ENCODE peak calls at places on chromosomes 16 and 17, in six cellular contexts. P is K562, D is H1, V is SK-N-SH, E is prostate gland, W is Panc1. F is an unnamed sample.

GRCh38 chr16:68744744-68745280 is 7.7 kb downstream of the CDH1 start:
- DNase-seq in P (no peak), D (no peak), V (no peak), E (peak; percentile 96), W (no peak), F (no peak)

GRCh38 chr16:21194771-21195301 is 16.5 kb downstream of the ZP2 start:
- DNase-seq in P (no peak), D (no peak), V (no peak), E (no peak), W (no peak), F (no peak)

GRCh38 chr16:339680-340079 is 12.8 kb downstream of the AXIN1 start:
- DNase-seq in P (no peak), D (no peak), V (no peak), E (no peak), W (no peak), F (no peak)

GRCh38 chr17:63178530-63178929 is 212.5 kb downstream of the TANC2 start:
- DNase-seq in P (no peak), D (no peak), V (no peak), E (no peak), W (no peak), F (peak; percentile 69)

GRCh38 chr17:72008236-72008874 is 112.5 kb upstream of the SOX9 start:
- DNase-seq in P (no peak), D (no peak), V (peak; percentile 63), E (no peak), W (no peak), F (no peak)

GRCh38 chr17:28500712-28501379 is 5.3 kb upstream of the FOXN1 start:
- DNase-seq in P (peak; percentile 9), D (no peak), V (peak; percentile 73), E (no peak), W (no peak), F (no peak)

GRCh38 chr16:84845496-84846002 is 25.8 kb downstream of the CRISPLD2 start:
- DNase-seq in P (peak; percentile 23), D (no peak), V (peak; percentile 34), E (no peak), W (no peak), F (no peak)

GRCh38 chr17:9928601-9929341 is 23.7 kb upstream of the RCVRN start:
- DNase-seq in P (peak; percentile 28), D (peak; percentile 41), V (peak; percentile 58), E (no peak), W (no peak), F (no peak)

GRCh38 chr16:68752602-68753001 is 15.5 kb downstream of the CDH1 start:
- DNase-seq in P (peak; percentile 55), D (no peak), V (no peak), E (no peak), W (no peak), F (no peak)

DNA sequence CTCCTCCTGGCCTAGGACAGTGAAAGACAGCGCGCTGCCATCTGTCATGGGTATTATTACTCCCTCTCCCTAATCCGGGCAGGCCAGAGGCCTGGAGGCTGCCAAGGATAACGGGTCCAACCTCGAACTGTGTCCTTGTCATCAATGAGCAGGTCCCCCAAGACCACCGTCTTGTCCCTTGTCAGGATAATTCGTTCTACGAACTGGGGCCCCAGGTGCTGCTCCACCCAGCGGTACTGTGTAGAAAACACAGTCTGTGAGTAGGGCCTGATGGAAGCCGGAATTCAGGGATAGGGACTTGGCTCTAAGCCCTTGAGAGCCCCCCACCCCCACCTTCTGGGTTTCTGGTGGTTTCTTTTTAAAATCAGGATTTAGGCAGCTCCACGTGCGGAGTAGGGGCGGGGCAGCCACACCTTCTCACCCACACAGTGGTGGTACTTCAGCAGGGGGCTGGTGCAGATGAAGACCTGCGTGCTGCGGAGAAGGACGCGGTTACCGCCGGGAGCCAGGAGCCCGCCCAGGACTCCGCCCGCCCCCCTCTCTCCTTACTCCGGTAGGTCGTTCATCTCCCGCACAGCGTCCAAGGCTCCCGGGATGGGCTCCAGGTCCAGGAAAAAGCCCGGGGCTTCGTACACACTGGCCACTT is 787 bp downstream of the NT5C start:
- DNase-seq in P (peak; percentile 84), D (no peak), V (peak; percentile 91), E (peak; percentile 39), W (no peak), F (peak; percentile 66)
- TF ChIP-seq CTCF in P (peak; percentile 81), D (peak; percentile 67), V (peak; percentile 77), E (peak; percentile 52), W (peak; percentile 67), F (peak; percentile 58)

GRCh38 chr17:42660692-42661345 is 1.7 kb downstream of the TUBG2 start:
- DNase-seq in P (peak; percentile 67), D (no peak), V (no peak), E (peak; percentile 65), W (no peak), F (peak; percentile 63)

GRCh38 chr17:42655528-42655927 is 3.6 kb upstream of the TUBG2 start:
- DNase-seq in P (no peak), D (no peak), V (no peak), E (no peak), W (no peak), F (no peak)

GRCh38 chr17:42657824-42658588 is 1.1 kb upstream of the TUBG2 start:
- DNase-seq in P (no peak), D (no peak), V (no peak), E (no peak), W (no peak), F (no peak)

GRCh38 chr17:42653179-42654124 is 5.6 kb upstream of the TUBG2 start:
- DNase-seq in P (peak; percentile 45), D (no peak), V (peak; percentile 83), E (peak; percentile 49), W (no peak), F (peak; percentile 39)

DNA sequence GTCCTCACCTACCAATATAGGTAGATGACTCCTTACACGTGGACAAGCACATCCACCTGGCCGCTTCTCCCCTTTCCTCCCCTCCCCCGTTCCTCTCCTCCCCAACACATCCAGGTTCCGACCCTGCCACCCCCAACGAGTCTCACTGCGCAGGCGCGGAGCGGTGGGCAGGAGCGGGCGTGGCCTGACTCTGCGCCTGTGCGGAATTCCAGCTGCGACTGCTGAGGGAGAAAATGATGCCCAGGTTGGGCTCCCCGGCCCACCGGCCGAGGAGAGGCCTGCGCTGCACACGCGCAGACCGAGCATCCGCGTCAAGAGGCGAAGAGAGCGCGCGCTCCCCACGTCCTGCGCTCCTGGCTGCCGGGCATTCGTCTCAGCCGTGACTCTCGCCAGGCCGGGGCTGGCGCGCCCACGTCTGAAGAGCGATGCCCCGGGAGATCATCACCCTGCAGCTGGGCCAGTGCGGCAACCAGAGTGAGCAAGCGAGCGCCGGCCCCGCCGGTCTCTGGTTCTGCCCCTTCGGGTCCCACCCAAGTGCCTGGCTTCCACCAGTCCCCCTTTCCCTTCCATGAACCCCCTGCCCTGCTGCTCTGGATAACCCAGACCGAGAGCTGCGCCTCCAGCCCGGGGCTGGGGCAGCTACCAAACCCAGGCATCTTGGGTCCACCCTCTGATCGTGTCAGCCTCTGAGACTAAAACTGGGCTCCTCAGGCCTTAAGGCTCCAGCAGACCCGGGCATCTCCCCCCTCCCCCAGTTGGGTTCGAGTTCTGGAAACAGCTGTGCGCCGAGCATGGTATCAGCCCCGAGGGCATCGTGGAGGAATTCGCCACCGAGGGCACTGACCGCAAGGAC is at the start of gene TUBG2:
- DNase-seq in P (no peak), D (peak; percentile 89), V (peak; percentile 98), E (peak; percentile 81), W (no peak), F (peak; percentile 92)
- TF ChIP-seq POLR2AphosphoS5 in P (no peak), D (no peak), V (peak; percentile 80), E (peak; percentile 95), W (peak; percentile 70), F (peak; percentile 56)

GRCh38 chr17:77266213-77266612 is 125.4 kb downstream of the SEC14L1 start:
- DNase-seq in P (no peak), D (no peak), V (no peak), E (no peak), W (no peak), F (no peak)

GRCh38 chr17:77271421-77271820 is 130.7 kb downstream of the SEC14L1 start:
- DNase-seq in P (no peak), D (no peak), V (no peak), E (no peak), W (no peak), F (no peak)

GRCh38 chr17:77264617-77265230 is 124.0 kb downstream of the SEC14L1 start:
- DNase-seq in P (no peak), D (no peak), V (no peak), E (no peak), W (no peak), F (no peak)

GRCh38 chr17:77269696-77270681 is 129.2 kb downstream of the SEC14L1 start:
- DNase-seq in P (no peak), D (no peak), V (no peak), E (no peak), W (no peak), F (no peak)

DNA sequence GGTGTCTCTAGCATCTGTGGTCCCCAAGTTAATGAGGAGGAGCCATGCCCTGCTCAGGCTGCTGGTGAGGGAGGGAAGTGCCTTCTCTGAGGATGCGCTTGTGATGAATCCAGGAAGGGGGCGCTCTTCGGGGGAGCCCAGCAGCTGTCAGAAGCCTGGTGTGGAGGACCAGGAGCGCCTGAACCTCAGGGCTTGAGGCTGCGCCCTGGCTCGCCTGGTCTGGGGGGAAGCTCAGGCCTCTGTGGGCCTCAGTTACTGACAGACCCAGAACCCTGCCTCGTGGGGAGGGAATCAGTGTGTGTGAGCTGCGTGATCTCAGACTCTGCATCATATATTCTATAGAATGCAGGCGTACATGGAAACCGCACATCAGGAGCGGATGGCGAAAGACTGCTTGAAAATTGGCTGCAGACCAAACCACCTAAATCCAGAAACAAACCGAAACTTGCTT is 126.1 kb downstream of the SEC14L1 start:
- DNase-seq in P (peak; percentile 69), D (no peak), V (peak; percentile 71), E (no peak), W (no peak), F (no peak)
- TF ChIP-seq CTCF in P (peak; percentile 82), D (peak; percentile 95), V (peak; percentile 52), E (no peak), W (no peak), F (no peak)

GRCh38 chr17:42118545-42118944 is 2.6 kb downstream of the KAT2A start:
- DNase-seq in P (peak; percentile 59), D (no peak), V (peak; percentile 56), E (no peak), W (no peak), F (peak; percentile 34)

GRCh38 chr17:42119301-42119700 is 1.9 kb downstream of the KAT2A start:
- DNase-seq in P (no peak), D (no peak), V (no peak), E (no peak), W (no peak), F (no peak)

GRCh38 chr17:42122371-42123303 is at the start of gene HSPB9:
- DNase-seq in P (no peak), D (peak; percentile 54), V (no peak), E (peak; percentile 73), W (no peak), F (no peak)

GRCh38 chr17:42120161-42121065 is 754 bp downstream of the KAT2A start:
- DNase-seq in P (peak; percentile 36), D (no peak), V (peak; percentile 91), E (no peak), W (no peak), F (no peak)

DNA sequence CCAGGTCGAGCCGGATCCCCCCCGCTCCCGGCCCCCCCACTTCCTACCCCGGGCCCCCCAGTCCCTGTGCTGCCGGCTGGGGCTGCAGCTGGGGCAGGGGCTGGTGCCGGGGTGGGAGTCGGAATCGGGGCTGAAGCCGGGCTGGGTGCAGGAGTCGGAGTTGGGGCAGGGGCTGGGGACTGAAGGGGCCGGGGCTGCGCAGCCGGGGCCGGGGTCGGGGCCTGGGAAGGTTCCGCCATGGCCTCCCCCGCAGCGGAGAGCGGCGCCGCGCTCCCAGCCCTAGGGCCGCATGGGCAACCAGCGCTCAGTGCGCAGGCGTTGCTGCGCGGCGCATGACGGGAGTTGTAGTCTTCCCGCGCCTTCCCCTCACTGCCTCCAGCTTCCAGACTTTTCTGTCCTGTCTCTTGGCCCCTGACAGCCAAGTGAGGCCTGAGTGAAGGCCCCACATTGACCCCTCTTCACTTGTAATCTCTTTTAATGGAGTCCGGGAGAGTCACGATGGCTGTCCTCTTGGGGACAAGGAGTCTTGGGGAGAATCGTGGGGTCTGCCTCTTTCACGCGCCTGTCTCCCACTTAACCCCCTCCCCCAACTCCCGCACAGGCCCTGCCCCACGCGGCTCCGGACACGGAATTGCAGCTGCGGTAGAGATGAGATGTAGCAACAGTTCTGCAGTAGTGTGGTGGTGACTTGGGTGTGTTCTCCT is at the start of gene KAT2A:
- DNase-seq in P (peak; percentile 95), D (peak; percentile 43), V (peak; percentile 97), E (peak; percentile 66), W (no peak), F (peak; percentile 79)
- TF ChIP-seq POLR2AphosphoS5 in P (peak; percentile 46), D (peak; percentile 86), V (peak; percentile 81), E (peak; percentile 82), W (peak; percentile 65), F (peak; percentile 96)

F was measured in endothelial cell of umbilical vein.